ENCODE peak calls at places on chromosome 9, in six cellular contexts. S, Q, Z, C, P and F are unnamed samples.

GRCh38 chr9:108654566-108654965 is 201.2 kb downstream of the ACTL7B start:
- DNase-seq in S (peak; percentile 28), P (no peak), Z (no peak), C (no peak), Q (no peak), F (no peak)

GRCh38 chr9:134101623-134102149 is 33.9 kb upstream of the BRD3 start:
- DNase-seq in Q (no peak), Z (no peak), C (no peak), S (no peak), P (no peak), F (no peak)

GRCh38 chr9:124013263-124014211 is 2.0 kb downstream of the LHX2 start:
- DNase-seq in P (no peak), Z (no peak), Q (no peak), C (no peak), S (no peak), F (no peak)

GRCh38 chr9:134981001-134981400 is 63.3 kb upstream of the FCN1 start:
- DNase-seq in Q (no peak), S (no peak), C (no peak), Z (no peak), P (no peak), F (no peak)

GRCh38 chr9:123929177-123929869 is 603 bp downstream of the DENND1A start:
- DNase-seq in S (no peak), Z (peak; percentile 66), P (no peak), C (no peak), Q (peak; percentile 29), F (peak; percentile 33)

GRCh38 chr9:16899611-16900010 is 29.1 kb upstream of the BNC2 start:
- DNase-seq in P (peak; percentile 10), Q (no peak), C (no peak), Z (no peak), S (peak; percentile 16), F (no peak)

GRCh38 chr9:134678671-134679443 is 37.3 kb downstream of the COL5A1 start:
- DNase-seq in Z (no peak), P (no peak), C (no peak), S (no peak), Q (no peak), F (no peak)

GRCh38 chr9:81685763-81686613 is 3.4 kb downstream of the TLE1 start:
- DNase-seq in Z (peak; percentile 30), C (no peak), S (peak; percentile 48), Q (no peak), P (peak; percentile 26), F (peak; percentile 67)

GRCh38 chr9:132648685-132649084 is 21.1 kb downstream of the DDX31 start:
- DNase-seq in Q (no peak), Z (no peak), P (no peak), S (no peak), C (no peak), F (no peak)

GRCh38 chr9:4994166-4994890 is 9.3 kb downstream of the JAK2 start:
- DNase-seq in Z (no peak), C (no peak), S (no peak), Q (peak; percentile 62), P (no peak), F (no peak)

GRCh38 chr9:115758441-115758840 is 395.1 kb upstream of the PAPPA start:
- DNase-seq in Q (no peak), S (peak; percentile 44), C (no peak), Z (no peak), P (peak; percentile 43), F (no peak)

GRCh38 chr9:125343518-125344284 is 82.1 kb downstream of the GAPVD1 start:
- DNase-seq in C (no peak), Z (no peak), S (peak; percentile 59), P (peak; percentile 63), Q (peak; percentile 42), F (peak; percentile 79)

GRCh38 chr9:81979196-81979595 is 9.4 kb upstream of the SPATA31D1 start:
- DNase-seq in P (peak; percentile 54), C (no peak), S (no peak), Z (peak; percentile 50), Q (no peak), F (no peak)

GRCh38 chr9:89038354-89039091 is 47.3 kb downstream of the S1PR3 start:
- DNase-seq in Z (no peak), C (no peak), P (peak; percentile 97), S (peak; percentile 16), Q (no peak), F (peak; percentile 88)

GRCh38 chr9:78035369-78035993 is 3.9 kb upstream of the GNAQ start:
- DNase-seq in P (peak; percentile 60), Q (peak; percentile 71), Z (peak; percentile 72), C (no peak), S (peak; percentile 85), F (peak; percentile 90)

GRCh38 chr9:3475300-3476020 is 50.3 kb downstream of the RFX3 start:
- DNase-seq in P (no peak), Q (no peak), C (no peak), S (no peak), Z (peak; percentile 84), F (no peak)

GRCh38 chr9:93580654-93581380 is 4.4 kb downstream of the PHF2 start:
- DNase-seq in S (no peak), Z (no peak), Q (no peak), P (no peak), C (no peak), F (no peak)

GRCh38 chr9:116461632-116462031 is 225.5 kb upstream of the TRIM32 start:
- DNase-seq in Q (no peak), P (no peak), S (no peak), Z (no peak), C (no peak), F (no peak)

GRCh38 chr9:134434896-134435506 is 108.7 kb downstream of the RXRA start:
- DNase-seq in P (peak; percentile 93), S (peak; percentile 95), Z (no peak), Q (no peak), C (peak; percentile 92), F (peak; percentile 99)

GRCh38 chr9:98415782-98416181 is 160.3 kb upstream of the TBC1D2 start:
- DNase-seq in Q (no peak), S (no peak), Z (no peak), P (no peak), C (no peak), F (no peak)

GRCh38 chr9:98411981-98412561 is 156.6 kb upstream of the TBC1D2 start:
- DNase-seq in P (no peak), C (no peak), Q (no peak), S (no peak), Z (no peak), F (no peak)

GRCh38 chr9:98406469-98406868 is 151.0 kb upstream of the TBC1D2 start:
- DNase-seq in C (no peak), S (no peak), Z (no peak), Q (no peak), P (no peak), F (no peak)

GRCh38 chr9:98409637-98410173 is 154.3 kb upstream of the TBC1D2 start:
- DNase-seq in P (no peak), C (no peak), Z (no peak), S (no peak), Q (no peak), F (no peak)

DNA sequence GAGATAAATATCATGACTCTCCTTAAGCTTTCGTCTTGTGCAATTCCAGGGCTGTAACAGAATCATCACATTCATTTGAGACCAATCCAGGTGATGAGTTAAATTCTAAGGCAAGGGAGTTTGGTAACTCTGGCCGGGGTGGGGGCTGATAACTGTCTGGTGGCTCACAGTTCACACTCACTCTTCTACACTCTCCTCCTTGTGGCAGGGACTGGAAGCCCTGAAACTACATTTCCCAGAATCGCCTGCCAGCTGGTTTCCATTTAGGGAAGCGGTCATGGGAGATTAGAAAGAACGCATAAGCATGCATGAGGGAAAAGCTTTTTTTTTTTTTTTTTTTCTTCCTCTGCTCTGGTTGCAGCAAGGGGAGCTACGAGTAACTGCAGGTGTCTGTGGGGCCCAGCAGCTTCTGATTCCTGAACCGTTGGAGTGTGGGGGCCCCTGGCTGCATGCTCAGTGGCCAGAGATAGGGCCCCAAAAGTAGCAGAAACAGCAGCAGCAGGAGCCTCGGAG is 154.8 kb upstream of the TBC1D2 start:
- DNase-seq in S (peak; percentile 65), Z (no peak), C (peak; percentile 19), Q (peak; percentile 18), P (peak; percentile 85), F (peak; percentile 76)
- H3K4me3 ChIP-seq in S (no peak overlapping the region), Z (no peak overlapping the region), C (no peak overlapping the region), Q (no peak overlapping the region), P (no peak overlapping the region), F (no peak overlapping the region)

GRCh38 chr9:92265159-92265558 is 28.3 kb downstream of the IARS1 start:
- DNase-seq in Q (no peak), Z (no peak), P (no peak), C (no peak), S (peak; percentile 37), F (peak; percentile 71)
- H3K4me3 ChIP-seq in Q (no peak overlapping the region), Z (no peak overlapping the region), P (no peak overlapping the region), C (no peak overlapping the region), S (no peak overlapping the region), F (no peak overlapping the region)

GRCh38 chr9:129383005-129383414 is 204.9 kb upstream of the IER5L start:
- DNase-seq in P (no peak), S (peak; percentile 28), Z (no peak), Q (no peak), C (peak; percentile 66), F (peak; percentile 10)

GRCh38 chr9:129383415-129384088 is 205.5 kb upstream of the IER5L start:
- DNase-seq in Q (peak; percentile 51), Z (peak; percentile 86), P (peak; percentile 52), S (peak; percentile 77), C (peak; percentile 88), F (peak; percentile 56)

GRCh38 chr9:129381481-129381957 is 203.5 kb upstream of the IER5L start:
- DNase-seq in C (no peak), S (no peak), Z (no peak), P (no peak), Q (no peak), F (no peak)

GRCh38 chr9:129380961-129381401 is 202.9 kb upstream of the IER5L start:
- DNase-seq in P (no peak), Q (no peak), C (no peak), Z (no peak), S (no peak), F (no peak)

DNA sequence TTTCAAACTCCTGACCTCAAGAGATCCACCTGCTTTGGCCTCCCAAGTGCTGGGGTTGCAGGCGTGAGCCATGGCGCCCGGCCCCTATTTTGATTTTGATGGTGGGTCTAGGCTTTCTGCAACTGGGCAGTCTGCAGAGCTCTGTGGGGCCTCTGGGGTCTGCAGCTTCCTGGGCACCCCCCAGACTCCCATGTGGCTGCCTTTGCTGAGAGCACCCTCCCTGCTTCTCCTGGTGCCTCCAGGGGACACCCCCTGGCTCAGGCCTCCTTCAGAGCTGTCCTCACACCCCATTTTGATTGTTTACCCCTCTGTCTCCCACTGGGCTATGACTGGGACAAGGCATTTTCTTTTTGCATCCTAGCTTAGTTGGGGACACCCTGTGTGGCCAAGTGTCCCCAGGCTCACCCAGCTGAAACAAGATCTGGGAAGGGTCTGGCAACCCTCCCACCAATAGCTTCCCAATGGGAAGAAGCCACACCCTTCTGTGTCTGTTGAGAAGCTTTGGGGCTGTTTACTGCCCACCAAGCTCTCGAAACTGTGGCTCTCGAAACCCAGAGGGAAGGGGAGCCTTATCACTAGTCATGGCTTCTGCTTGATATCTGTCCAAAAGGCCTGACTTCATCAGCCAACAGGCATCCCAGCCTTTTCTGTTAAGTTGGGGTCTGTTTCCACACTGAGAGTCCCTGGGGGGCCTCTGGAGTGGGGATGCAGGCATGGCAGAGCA is 204.4 kb upstream of the IER5L start:
- DNase-seq in Q (no peak), P (no peak), S (no peak), Z (no peak), C (no peak), F (no peak)
- H3K4me3 ChIP-seq in Q (no peak overlapping the region), P (no peak overlapping the region), S (no peak overlapping the region), Z (no peak overlapping the region), C (peak overlapping the region; percentile 57), F (no peak overlapping the region)

GRCh38 chr9:113519401-113520108 is 56.0 kb downstream of the RGS3 start:
- DNase-seq in S (peak; percentile 64), C (no peak), Z (no peak), P (peak; percentile 63), Q (no peak), F (no peak)
- H3K4me3 ChIP-seq in S (no peak overlapping the region), C (no peak overlapping the region), Z (peak overlapping the region; percentile 65), P (no peak overlapping the region), Q (no peak overlapping the region), F (no peak overlapping the region)

GRCh38 chr9:126614088-126614454 is 343 bp downstream of the LMX1B start:
- DNase-seq in Q (peak; percentile 62), C (no peak), P (no peak), S (no peak), Z (no peak), F (no peak)
- H3K4me3 ChIP-seq in Q (peak overlapping the region; percentile 43), C (peak overlapping the region; percentile 33), P (no peak overlapping the region), S (no peak overlapping the region), Z (no peak overlapping the region), F (no peak overlapping the region)